ENCODE peak calls at places on chromosomes 3 and 15, in eight cellular contexts. V, P, I, M, Y, D, N and Q are unnamed samples.

GRCh38 chr3:129560931-129561594 is 18.1 kb downstream of the H1-8 start:
- DNase-seq in V (peak), P (peak), I (peak), M (no peak), Y (no peak), D (no peak), N (no peak), Q (peak)

GRCh38 chr15:100880139-100880896 is 687 bp downstream of the ALDH1A3 start:
- DNase-seq in V (no peak), P (no peak), I (peak), M (peak), Y (no peak), D (no peak), N (no peak), Q (no peak)

GRCh38 chr3:58271901-58272501 is 34.0 kb upstream of the RPP14 start:
- DNase-seq in V (no peak), P (peak), I (peak), M (no peak), Y (no peak), D (no peak), N (no peak), Q (no peak)

GRCh38 chr3:16950282-16950681 is 65.5 kb downstream of the PLCL2 start:
- DNase-seq in V (no peak), P (no peak), I (no peak), M (no peak), Y (no peak), D (no peak), N (no peak), Q (no peak)

GRCh38 chr3:157532529-157533297 is 29.5 kb upstream of the VEPH1 start:
- DNase-seq in V (no peak), P (peak), I (peak), M (peak), Y (no peak), D (peak), N (peak), Q (peak)

GRCh38 chr15:72344602-72345001 is 24.6 kb upstream of the CELF6 start:
- DNase-seq in V (no peak), P (no peak), I (no peak), M (no peak), Y (no peak), D (no peak), N (no peak), Q (no peak)

GRCh38 chr3:190038050-190038631 is 82.6 kb downstream of the P3H2 start:
- DNase-seq in V (peak), P (peak), I (peak), M (no peak), Y (no peak), D (no peak), N (no peak), Q (peak)

GRCh38 chr15:91538782-91539181 is 314.7 kb upstream of the SLCO3A1 start:
- DNase-seq in V (no peak), P (no peak), I (no peak), M (no peak), Y (no peak), D (no peak), N (no peak), Q (no peak)

GRCh38 chr3:151230644-151231043 is 27.6 kb upstream of the GPR171 start:
- DNase-seq in V (no peak), P (no peak), I (no peak), M (peak), Y (no peak), D (no peak), N (peak), Q (no peak)

GRCh38 chr3:149174901-149175300 is 45.5 kb downstream of the HPS3 start:
- DNase-seq in V (no peak), P (no peak), I (no peak), M (peak), Y (no peak), D (no peak), N (no peak), Q (no peak)